ENCODE peak calls at places on chromosomes 13 and 19, in six cellular contexts. One of them, this sample, is unnamed.

GRCh38 chr13:27617801-27618411 is 2.4 kb downstream of the LNX2 start:
- DNase-seq in brain microvascular endothelial cell: no peak
- DNase-seq in bronchial epithelial cell: peak; percentile 92
- DNase-seq in NB4: no peak
- DNase-seq in mucosa of descending colon: no peak
- DNase-seq in sigmoid colon: no peak
- DNase-seq in this sample: no peak

GRCh38 chr13:81927347-81927746 is 1586.4 kb upstream of the SPRY2 start:
- DNase-seq in brain microvascular endothelial cell: no peak
- DNase-seq in bronchial epithelial cell: peak; percentile 13
- DNase-seq in NB4: no peak
- DNase-seq in mucosa of descending colon: no peak
- DNase-seq in sigmoid colon: no peak
- DNase-seq in this sample: no peak

GRCh38 chr13:52969373-52969772 is 59.2 kb upstream of the OLFM4 start:
- DNase-seq in brain microvascular endothelial cell: no peak
- DNase-seq in bronchial epithelial cell: no peak
- DNase-seq in NB4: no peak
- DNase-seq in mucosa of descending colon: no peak
- DNase-seq in sigmoid colon: no peak
- DNase-seq in this sample: no peak

GRCh38 chr19:17049711-17050280 is 23.2 kb upstream of the CPAMD8 start:
- DNase-seq in brain microvascular endothelial cell: peak; percentile 52
- DNase-seq in bronchial epithelial cell: peak; percentile 78
- DNase-seq in NB4: no peak
- DNase-seq in mucosa of descending colon: no peak
- DNase-seq in sigmoid colon: no peak
- DNase-seq in this sample: peak; percentile 40

GRCh38 chr13:52738719-52739467 is 727 bp downstream of the CNMD start:
- DNase-seq in brain microvascular endothelial cell: no peak
- DNase-seq in bronchial epithelial cell: no peak
- DNase-seq in NB4: no peak
- DNase-seq in mucosa of descending colon: no peak
- DNase-seq in sigmoid colon: no peak
- DNase-seq in this sample: peak; percentile 16

GRCh38 chr13:27258637-27259377 is 7.4 kb downstream of the RPL21 start:
- DNase-seq in brain microvascular endothelial cell: no peak
- DNase-seq in bronchial epithelial cell: no peak
- DNase-seq in NB4: no peak
- DNase-seq in mucosa of descending colon: no peak
- DNase-seq in sigmoid colon: no peak
- DNase-seq in this sample: no peak

GRCh38 chr19:35856001-35856400 is 710 bp upstream of the KIRREL2 start:
- DNase-seq in brain microvascular endothelial cell: no peak
- DNase-seq in bronchial epithelial cell: no peak
- DNase-seq in NB4: no peak
- DNase-seq in mucosa of descending colon: no peak
- DNase-seq in sigmoid colon: no peak
- DNase-seq in this sample: no peak

GRCh38 chr19:48844472-48844871 is 8.2 kb upstream of the HSD17B14 start:
- DNase-seq in brain microvascular endothelial cell: no peak
- DNase-seq in bronchial epithelial cell: peak; percentile 34
- DNase-seq in NB4: peak; percentile 33
- DNase-seq in mucosa of descending colon: no peak
- DNase-seq in sigmoid colon: no peak
- DNase-seq in this sample: peak; percentile 56

GRCh38 chr19:18131841-18132596 is 20.9 kb upstream of the PIK3R2 start:
- DNase-seq in brain microvascular endothelial cell: no peak
- DNase-seq in bronchial epithelial cell: no peak
- DNase-seq in NB4: peak; percentile 36
- DNase-seq in mucosa of descending colon: no peak
- DNase-seq in sigmoid colon: no peak
- DNase-seq in this sample: no peak

GRCh38 chr19:51031880-51032225 is 2.9 kb downstream of the KLK12 start:
- DNase-seq in brain microvascular endothelial cell: no peak
- DNase-seq in bronchial epithelial cell: no peak
- DNase-seq in NB4: no peak
- DNase-seq in mucosa of descending colon: no peak
- DNase-seq in sigmoid colon: peak; percentile 38
- DNase-seq in this sample: no peak

GRCh38 chr13:42001580-42001979 is 40.7 kb upstream of the VWA8 start:
- DNase-seq in brain microvascular endothelial cell: peak; percentile 76
- DNase-seq in bronchial epithelial cell: peak; percentile 89
- DNase-seq in NB4: no peak
- DNase-seq in mucosa of descending colon: no peak
- DNase-seq in sigmoid colon: no peak
- DNase-seq in this sample: peak; percentile 84

GRCh38 chr19:49326165-49326704 is 1.2 kb upstream of the SLC6A16 start:
- DNase-seq in brain microvascular endothelial cell: no peak
- DNase-seq in bronchial epithelial cell: no peak
- DNase-seq in NB4: no peak
- DNase-seq in mucosa of descending colon: no peak
- DNase-seq in sigmoid colon: no peak
- DNase-seq in this sample: no peak

GRCh38 chr19:55467236-55468053 is 2.9 kb upstream of the C19orf85 start:
- DNase-seq in brain microvascular endothelial cell: no peak
- DNase-seq in bronchial epithelial cell: no peak
- DNase-seq in NB4: peak; percentile 45
- DNase-seq in mucosa of descending colon: peak; percentile 67
- DNase-seq in sigmoid colon: peak; percentile 84
- DNase-seq in this sample: peak; percentile 91

GRCh38 chr19:32919365-32919764 is 49.8 kb upstream of the SLC7A9 start:
- DNase-seq in brain microvascular endothelial cell: no peak
- DNase-seq in bronchial epithelial cell: no peak
- DNase-seq in NB4: no peak
- DNase-seq in mucosa of descending colon: no peak
- DNase-seq in sigmoid colon: no peak
- DNase-seq in this sample: no peak

GRCh38 chr19:5137571-5138124 is 168.7 kb downstream of the KDM4B start:
- DNase-seq in brain microvascular endothelial cell: no peak
- DNase-seq in bronchial epithelial cell: no peak
- DNase-seq in NB4: no peak
- DNase-seq in mucosa of descending colon: no peak
- DNase-seq in sigmoid colon: no peak
- DNase-seq in this sample: no peak

GRCh38 chr13:46389985-46390384 is 2.9 kb upstream of the RUBCNL start:
- DNase-seq in brain microvascular endothelial cell: no peak
- DNase-seq in bronchial epithelial cell: no peak
- DNase-seq in NB4: peak; percentile 79
- DNase-seq in mucosa of descending colon: peak; percentile 63
- DNase-seq in sigmoid colon: peak; percentile 70
- DNase-seq in this sample: peak; percentile 34

GRCh38 chr19:46197314-46198070 is 32.0 kb upstream of the IGFL1 start:
- DNase-seq in brain microvascular endothelial cell: no peak
- DNase-seq in bronchial epithelial cell: no peak
- DNase-seq in NB4: no peak
- DNase-seq in mucosa of descending colon: no peak
- DNase-seq in sigmoid colon: no peak
- DNase-seq in this sample: no peak

GRCh38 chr13:26896986-26897668 is 136.5 kb upstream of the GPR12 start:
- DNase-seq in brain microvascular endothelial cell: no peak
- DNase-seq in bronchial epithelial cell: no peak
- DNase-seq in NB4: no peak
- DNase-seq in mucosa of descending colon: no peak
- DNase-seq in sigmoid colon: no peak
- DNase-seq in this sample: no peak

GRCh38 chr13:103199380-103200088 is 133.3 kb upstream of the SLC10A2 start:
- DNase-seq in brain microvascular endothelial cell: no peak
- DNase-seq in bronchial epithelial cell: no peak
- DNase-seq in NB4: no peak
- DNase-seq in mucosa of descending colon: no peak
- DNase-seq in sigmoid colon: no peak
- DNase-seq in this sample: no peak

GRCh38 chr13:109366521-109366920 is 419.9 kb downstream of the IRS2 start:
- DNase-seq in brain microvascular endothelial cell: no peak
- DNase-seq in bronchial epithelial cell: no peak
- DNase-seq in NB4: no peak
- DNase-seq in mucosa of descending colon: no peak
- DNase-seq in sigmoid colon: no peak
- DNase-seq in this sample: no peak

GRCh38 chr13:59666504-59666903 is 497.2 kb downstream of the DIAPH3 start:
- DNase-seq in brain microvascular endothelial cell: no peak
- DNase-seq in bronchial epithelial cell: no peak
- DNase-seq in NB4: no peak
- DNase-seq in mucosa of descending colon: no peak
- DNase-seq in sigmoid colon: no peak
- DNase-seq in this sample: no peak

GRCh38 chr19:17721821-17722220 is 2.5 kb downstream of the MAP1S start:
- DNase-seq in brain microvascular endothelial cell: peak; percentile 61
- DNase-seq in bronchial epithelial cell: peak; percentile 24
- DNase-seq in NB4: peak; percentile 90
- DNase-seq in mucosa of descending colon: no peak
- DNase-seq in sigmoid colon: no peak
- DNase-seq in this sample: peak; percentile 81

GRCh38 chr13:98252931-98253470 is 75.9 kb upstream of the RNF113B start:
- DNase-seq in brain microvascular endothelial cell: peak; percentile 91
- DNase-seq in bronchial epithelial cell: peak; percentile 67
- DNase-seq in NB4: no peak
- DNase-seq in mucosa of descending colon: no peak
- DNase-seq in sigmoid colon: no peak
- DNase-seq in this sample: peak; percentile 79

GRCh38 chr19:50518091-50519005 is 4.6 kb upstream of the ASPDH start:
- DNase-seq in brain microvascular endothelial cell: no peak
- DNase-seq in bronchial epithelial cell: no peak
- DNase-seq in NB4: no peak
- DNase-seq in mucosa of descending colon: peak; percentile 46
- DNase-seq in sigmoid colon: no peak
- DNase-seq in this sample: no peak

DNA sequence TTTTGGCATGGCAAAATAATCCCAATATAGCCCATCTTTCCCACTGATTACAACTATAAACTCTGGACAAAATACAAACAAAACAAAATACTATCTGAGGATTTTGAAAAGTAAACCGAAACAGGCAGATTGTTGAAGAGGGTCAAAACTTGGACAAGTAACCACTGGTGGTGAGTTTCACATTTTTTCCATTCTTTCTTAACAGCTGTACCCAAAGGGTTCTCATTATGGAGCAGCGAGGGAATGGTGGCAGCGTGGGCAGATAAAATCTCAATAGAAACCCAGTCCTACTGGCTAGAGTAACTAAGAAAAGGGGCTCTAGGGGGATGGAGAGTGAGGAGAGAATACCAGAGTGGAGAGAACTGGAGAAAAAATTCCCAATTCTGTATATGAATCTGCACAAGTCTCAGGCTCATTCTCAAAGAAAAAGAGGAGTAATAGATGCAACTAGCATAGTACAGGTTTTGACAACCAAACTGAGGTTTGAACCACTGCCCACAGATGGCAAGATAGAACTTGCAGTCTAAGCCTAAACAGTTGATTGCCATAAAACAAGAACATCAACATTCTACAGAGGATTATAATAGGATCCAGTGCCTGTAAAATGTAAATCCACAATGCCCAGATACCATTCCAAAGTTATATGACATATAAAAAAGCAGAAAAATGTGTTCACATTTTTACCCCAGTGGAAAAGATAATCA is 284.5 kb downstream of the KCNRG start:
- DNase-seq in brain microvascular endothelial cell: peak; percentile 29
- DNase-seq in bronchial epithelial cell: peak; percentile 82
- DNase-seq in NB4: no peak
- DNase-seq in mucosa of descending colon: no peak
- DNase-seq in sigmoid colon: no peak
- DNase-seq in this sample: no peak
- H3K4me3 ChIP-seq in brain microvascular endothelial cell: no peak overlapping the region
- H3K4me3 ChIP-seq in bronchial epithelial cell: no peak overlapping the region
- H3K4me3 ChIP-seq in NB4: no peak overlapping the region
- H3K4me3 ChIP-seq in mucosa of descending colon: no peak overlapping the region
- H3K4me3 ChIP-seq in sigmoid colon: no peak overlapping the region
- H3K4me3 ChIP-seq in this sample: no peak overlapping the region

GRCh38 chr19:23542562-23542961 is 144.4 kb downstream of the ZNF675 start:
- DNase-seq in brain microvascular endothelial cell: no peak
- DNase-seq in bronchial epithelial cell: peak; percentile 5
- DNase-seq in NB4: no peak
- DNase-seq in mucosa of descending colon: no peak
- DNase-seq in sigmoid colon: no peak
- DNase-seq in this sample: no peak
- TF ChIP-seq CTCF in brain microvascular endothelial cell: no peak
- TF ChIP-seq CTCF in bronchial epithelial cell: no peak
- TF ChIP-seq CTCF in NB4: no peak
- TF ChIP-seq CTCF in mucosa of descending colon: no peak
- TF ChIP-seq CTCF in sigmoid colon: no peak
- TF ChIP-seq CTCF in this sample: no peak

DNA sequence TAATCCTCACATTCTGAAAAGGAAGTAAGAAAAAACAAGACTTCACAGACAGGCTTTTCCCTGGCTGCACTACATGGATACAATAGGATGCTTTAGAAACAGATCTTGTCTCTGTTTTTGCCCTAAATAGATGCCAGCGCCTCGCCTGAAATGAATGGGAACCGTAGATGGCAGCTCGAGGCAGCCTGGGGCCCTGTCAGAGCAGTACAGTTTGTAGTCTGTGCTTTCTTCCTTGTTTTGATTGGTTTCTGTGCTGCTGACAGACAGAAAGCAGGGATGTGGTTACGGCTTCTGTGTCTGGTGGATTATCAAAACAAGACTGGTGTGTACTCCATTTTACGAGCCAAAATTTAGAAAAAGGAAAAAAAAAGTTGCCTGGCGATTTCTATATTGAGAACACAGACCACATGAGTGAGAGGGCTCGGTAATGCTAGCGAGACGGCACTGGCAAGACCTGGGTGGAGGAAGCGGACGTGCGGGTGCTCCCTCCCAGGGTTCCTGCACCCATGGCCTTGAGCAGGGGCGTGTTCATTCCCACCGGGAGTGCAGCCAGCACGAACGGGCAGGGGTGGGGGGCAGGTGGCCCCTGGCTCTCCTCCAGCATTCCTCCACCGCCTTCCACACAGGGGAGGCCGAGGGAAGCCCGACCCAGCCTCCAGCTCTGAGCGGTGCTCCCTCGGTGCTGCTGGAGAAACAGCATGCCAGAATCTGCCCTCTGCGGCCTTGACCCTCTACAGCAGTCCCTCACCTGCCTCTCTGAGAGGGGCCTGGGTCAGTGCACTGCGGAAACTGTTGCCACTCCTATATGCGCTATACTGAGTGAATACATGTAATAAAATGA is 37.5 kb upstream of the C1QTNF9 start:
- DNase-seq in brain microvascular endothelial cell: peak; percentile 78
- DNase-seq in bronchial epithelial cell: peak; percentile 52
- DNase-seq in NB4: peak; percentile 59
- DNase-seq in mucosa of descending colon: peak; percentile 87
- DNase-seq in sigmoid colon: peak; percentile 84
- DNase-seq in this sample: peak; percentile 40
- H3K4me3 ChIP-seq in brain microvascular endothelial cell: peak overlapping the region; percentile 53
- H3K4me3 ChIP-seq in bronchial epithelial cell: peak overlapping the region; percentile 15
- H3K4me3 ChIP-seq in NB4: no peak overlapping the region
- H3K4me3 ChIP-seq in mucosa of descending colon: no peak overlapping the region
- H3K4me3 ChIP-seq in sigmoid colon: peak overlapping the region; percentile 35
- H3K4me3 ChIP-seq in this sample: peak overlapping the region; percentile 4

DNA sequence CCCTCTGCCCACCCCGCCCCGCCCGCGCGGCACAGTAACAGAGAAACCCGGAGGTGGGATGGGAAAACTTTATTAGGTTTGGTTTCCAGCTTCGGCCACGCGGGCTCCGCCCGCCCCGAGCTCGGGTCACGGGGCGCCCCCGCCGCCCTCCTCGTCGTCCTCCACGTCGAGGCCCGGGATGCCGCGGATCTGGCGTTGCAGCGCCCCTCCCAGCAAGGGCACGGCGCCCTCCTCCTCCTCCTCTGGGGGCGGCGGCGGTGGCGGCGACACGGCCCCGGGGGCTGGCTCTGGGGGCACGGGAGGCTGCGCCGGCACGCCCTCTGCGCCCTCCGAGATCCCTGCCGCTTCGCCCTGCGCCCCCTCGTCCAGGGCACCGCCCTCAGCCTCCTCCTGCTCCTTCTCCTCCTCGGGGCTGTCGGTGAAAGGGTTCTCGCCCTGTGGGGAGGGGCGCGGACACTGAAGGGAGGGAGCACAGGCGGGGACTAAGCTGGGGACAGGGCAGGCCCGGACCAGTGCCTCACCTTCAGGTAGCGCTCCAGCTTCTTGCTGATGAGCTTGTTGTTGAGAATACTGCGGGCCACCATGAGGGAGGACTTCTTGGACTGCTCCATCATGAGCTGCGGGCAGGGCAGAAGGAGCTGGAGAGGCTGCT is 535 bp upstream of the AKAP8 start:
- DNase-seq in brain microvascular endothelial cell: peak; percentile 12
- DNase-seq in bronchial epithelial cell: peak; percentile 57
- DNase-seq in NB4: peak; percentile 76
- DNase-seq in mucosa of descending colon: peak; percentile 83
- DNase-seq in sigmoid colon: peak; percentile 81
- DNase-seq in this sample: peak; percentile 40
- TF ChIP-seq CTCF in brain microvascular endothelial cell: no peak
- TF ChIP-seq CTCF in bronchial epithelial cell: no peak
- TF ChIP-seq CTCF in NB4: no peak
- TF ChIP-seq CTCF in mucosa of descending colon: no peak
- TF ChIP-seq CTCF in sigmoid colon: peak; percentile 10
- TF ChIP-seq CTCF in this sample: no peak

This sample was measured in foreskin fibroblast.